ENCODE peak calls at places on chromosome 15, in four cellular contexts. One of them, this sample, is unnamed.
A peak's percentile ranks its signal among the peaks of the same experiment; 100 is the strongest.

GRCh38 chr15:77510066-77511044 is 89.7 kb downstream of the HMG20A start:
- DNase-seq in HepG2: no peak
- DNase-seq in WTC11: no peak
- DNase-seq in SK-N-SH: no peak
- DNase-seq in this sample: no peak

GRCh38 chr15:73637527-73637926 is 4.3 kb upstream of the NPTN start:
- DNase-seq in HepG2: no peak
- DNase-seq in WTC11: no peak
- DNase-seq in SK-N-SH: no peak
- DNase-seq in this sample: no peak

GRCh38 chr15:92617197-92618037 is 38.2 kb downstream of the FAM174B start:
- DNase-seq in HepG2: peak; percentile 82
- DNase-seq in WTC11: no peak
- DNase-seq in SK-N-SH: peak; percentile 79
- DNase-seq in this sample: peak; percentile 91

GRCh38 chr15:70526221-70526973 is 237.0 kb downstream of the UACA start:
- DNase-seq in WTC11: no peak
- DNase-seq in SK-N-SH: peak; percentile 77
- DNase-seq in HepG2: no peak
- DNase-seq in this sample: no peak

GRCh38 chr15:42772126-42772525 is 35.2 kb upstream of the CDAN1 start:
- DNase-seq in WTC11: no peak
- DNase-seq in HepG2: no peak
- DNase-seq in SK-N-SH: no peak
- DNase-seq in this sample: no peak

GRCh38 chr15:57345584-57345983 is 30.7 kb upstream of the CGNL1 start:
- DNase-seq in SK-N-SH: peak; percentile 24
- DNase-seq in HepG2: peak; percentile 54
- DNase-seq in WTC11: peak; percentile 62
- DNase-seq in this sample: no peak

GRCh38 chr15:69104050-69104750 is 56.2 kb upstream of the GLCE start:
- DNase-seq in HepG2: peak; percentile 20
- DNase-seq in SK-N-SH: no peak
- DNase-seq in WTC11: no peak
- DNase-seq in this sample: no peak

GRCh38 chr15:66760968-66761722 is 59.1 kb downstream of the SMAD6 start:
- DNase-seq in SK-N-SH: no peak
- DNase-seq in HepG2: no peak
- DNase-seq in WTC11: no peak
- DNase-seq in this sample: no peak

GRCh38 chr15:85164841-85165466 is 183.3 kb downstream of the PDE8A start:
- DNase-seq in SK-N-SH: no peak
- DNase-seq in WTC11: no peak
- DNase-seq in HepG2: no peak
- DNase-seq in this sample: no peak

GRCh38 chr15:42908538-42908937 is 12.0 kb downstream of the TTBK2 start:
- DNase-seq in HepG2: no peak
- DNase-seq in SK-N-SH: no peak
- DNase-seq in WTC11: no peak
- DNase-seq in this sample: no peak

GRCh38 chr15:66193066-66193465 is 60.5 kb downstream of the MEGF11 start:
- DNase-seq in SK-N-SH: no peak
- DNase-seq in WTC11: no peak
- DNase-seq in HepG2: no peak
- DNase-seq in this sample: no peak

GRCh38 chr15:62787401-62787800 is 255.1 kb upstream of the TPM1 start:
- DNase-seq in SK-N-SH: no peak
- DNase-seq in HepG2: no peak
- DNase-seq in WTC11: no peak
- DNase-seq in this sample: no peak

GRCh38 chr15:66948294-66948693 is 117.1 kb upstream of the SMAD3 start:
- DNase-seq in HepG2: no peak
- DNase-seq in SK-N-SH: no peak
- DNase-seq in WTC11: no peak
- DNase-seq in this sample: no peak

GRCh38 chr15:49331951-49332350 is 91.1 kb upstream of the FGF7 start:
- DNase-seq in HepG2: no peak
- DNase-seq in SK-N-SH: no peak
- DNase-seq in WTC11: no peak
- DNase-seq in this sample: no peak

GRCh38 chr15:76321171-76321570 is 9.9 kb upstream of the ETFA start:
- DNase-seq in HepG2: no peak
- DNase-seq in SK-N-SH: no peak
- DNase-seq in WTC11: no peak
- DNase-seq in this sample: no peak

GRCh38 chr15:52257734-52258062 is 37.9 kb downstream of the MYO5C start:
- DNase-seq in HepG2: no peak
- DNase-seq in WTC11: no peak
- DNase-seq in SK-N-SH: no peak
- DNase-seq in this sample: no peak

GRCh38 chr15:63597033-63597790 is at the start of gene FBXL22:
- DNase-seq in WTC11: no peak
- DNase-seq in SK-N-SH: no peak
- DNase-seq in HepG2: no peak
- DNase-seq in this sample: no peak

GRCh38 chr15:41396111-41396510 is 6.2 kb downstream of the NDUFAF1 start:
- DNase-seq in SK-N-SH: no peak
- DNase-seq in HepG2: no peak
- DNase-seq in WTC11: no peak
- DNase-seq in this sample: no peak

GRCh38 chr15:75648156-75649000 is 666 bp downstream of the SNX33 start:
- DNase-seq in WTC11: peak; percentile 71
- DNase-seq in SK-N-SH: peak; percentile 77
- DNase-seq in HepG2: peak; percentile 63
- DNase-seq in this sample: peak; percentile 68

GRCh38 chr15:26032162-26032846 is 169.2 kb upstream of the ATP10A start:
- DNase-seq in SK-N-SH: no peak
- DNase-seq in WTC11: no peak
- DNase-seq in HepG2: no peak
- DNase-seq in this sample: no peak

GRCh38 chr15:26038693-26039092 is 175.6 kb upstream of the ATP10A start:
- DNase-seq in WTC11: peak; percentile 28
- DNase-seq in HepG2: no peak
- DNase-seq in SK-N-SH: peak; percentile 23
- DNase-seq in this sample: no peak

GRCh38 chr15:26037369-26037768 is 174.2 kb upstream of the ATP10A start:
- DNase-seq in SK-N-SH: no peak
- DNase-seq in WTC11: no peak
- DNase-seq in HepG2: no peak
- DNase-seq in this sample: no peak
- TF ChIP-seq FOXJ3 in SK-N-SH: no peak
- TF ChIP-seq FOXJ3 in WTC11: no peak
- TF ChIP-seq FOXJ3 in HepG2: no peak
- TF ChIP-seq FOXJ3 in this sample: no peak

GRCh38 chr15:22780267-22780666 is 6.2 kb upstream of the NIPA1 start:
- DNase-seq in WTC11: no peak
- DNase-seq in SK-N-SH: no peak
- DNase-seq in HepG2: no peak
- DNase-seq in this sample: no peak
- TF ChIP-seq FOXJ3 in WTC11: no peak
- TF ChIP-seq FOXJ3 in SK-N-SH: no peak
- TF ChIP-seq FOXJ3 in HepG2: no peak
- TF ChIP-seq FOXJ3 in this sample: no peak

GRCh38 chr15:90564109-90564508 is 34.4 kb downstream of the CRTC3 start:
- DNase-seq in HepG2: no peak
- DNase-seq in WTC11: no peak
- DNase-seq in SK-N-SH: no peak
- DNase-seq in this sample: no peak

GRCh38 chr15:90562669-90563068 is 32.9 kb downstream of the CRTC3 start:
- DNase-seq in HepG2: no peak
- DNase-seq in WTC11: no peak
- DNase-seq in SK-N-SH: no peak
- DNase-seq in this sample: no peak

GRCh38 chr15:90563460-90563859 is 33.7 kb downstream of the CRTC3 start:
- DNase-seq in WTC11: no peak
- DNase-seq in SK-N-SH: no peak
- DNase-seq in HepG2: no peak
- DNase-seq in this sample: no peak

GRCh38 chr15:90561344-90562244 is 31.9 kb downstream of the CRTC3 start:
- DNase-seq in WTC11: no peak
- DNase-seq in SK-N-SH: no peak
- DNase-seq in HepG2: no peak
- DNase-seq in this sample: no peak

DNA sequence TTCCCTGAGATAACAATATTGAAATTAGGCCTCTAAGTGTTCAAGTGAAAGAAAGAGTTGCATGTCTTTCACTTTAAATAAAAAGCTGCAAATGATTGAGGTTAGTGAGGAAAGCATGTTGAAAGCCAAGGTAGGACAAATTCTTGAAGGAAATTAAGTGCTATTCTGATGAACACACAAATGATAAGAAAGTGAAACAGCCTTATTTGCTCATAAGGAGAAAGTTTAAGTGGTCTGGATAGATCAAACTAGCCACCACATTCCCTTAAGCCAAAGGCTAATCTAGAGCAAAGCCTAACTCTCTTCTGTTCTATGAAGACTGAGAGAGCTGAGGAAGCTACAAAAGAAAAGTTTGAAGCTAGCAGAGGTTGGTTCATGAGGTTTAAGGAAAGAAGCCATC is 36.1 kb downstream of the CRTC3 start:
- DNase-seq in HepG2: no peak
- DNase-seq in WTC11: no peak
- DNase-seq in SK-N-SH: no peak
- DNase-seq in this sample: no peak
- TF ChIP-seq FOXJ3 in HepG2: no peak
- TF ChIP-seq FOXJ3 in WTC11: no peak
- TF ChIP-seq FOXJ3 in SK-N-SH: no peak
- TF ChIP-seq FOXJ3 in this sample: no peak

GRCh38 chr15:53581513-53581912 is 177.9 kb downstream of the WDR72 start:
- DNase-seq in SK-N-SH: no peak
- DNase-seq in HepG2: no peak
- DNase-seq in WTC11: no peak
- DNase-seq in this sample: no peak

GRCh38 chr15:53573091-53573490 is 186.4 kb downstream of the WDR72 start:
- DNase-seq in SK-N-SH: no peak
- DNase-seq in HepG2: no peak
- DNase-seq in WTC11: no peak
- DNase-seq in this sample: no peak

GRCh38 chr15:53580371-53580770 is 179.1 kb downstream of the WDR72 start:
- DNase-seq in HepG2: no peak
- DNase-seq in WTC11: no peak
- DNase-seq in SK-N-SH: no peak
- DNase-seq in this sample: no peak

DNA sequence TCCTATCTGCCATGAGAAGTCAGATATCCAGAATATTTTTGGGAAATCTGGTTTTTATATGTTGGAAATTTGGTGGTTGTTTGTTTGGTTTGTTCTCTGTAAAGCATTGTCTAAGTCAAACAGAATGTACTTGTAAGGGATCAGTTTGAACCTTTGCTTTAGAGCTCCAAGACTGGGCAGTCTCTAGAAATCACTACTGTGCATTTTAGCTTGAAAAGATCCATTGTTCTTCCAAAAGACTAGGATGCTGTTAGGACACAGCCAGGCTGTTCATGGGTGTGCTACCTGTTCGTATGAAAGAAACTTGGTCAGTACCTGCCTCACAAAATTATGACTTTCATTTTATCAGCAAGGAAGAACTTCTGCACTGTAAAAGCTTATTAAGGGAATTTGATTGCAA is 182.6 kb downstream of the WDR72 start:
- DNase-seq in WTC11: no peak
- DNase-seq in SK-N-SH: no peak
- DNase-seq in HepG2: peak; percentile 12
- DNase-seq in this sample: no peak
- TF ChIP-seq FOXJ3 in WTC11: no peak
- TF ChIP-seq FOXJ3 in SK-N-SH: no peak
- TF ChIP-seq FOXJ3 in HepG2: no peak
- TF ChIP-seq FOXJ3 in this sample: no peak

GRCh38 chr15:24039683-24040082 is 352.6 kb upstream of the NDN start:
- DNase-seq in HepG2: no peak
- DNase-seq in SK-N-SH: no peak
- DNase-seq in WTC11: no peak
- DNase-seq in this sample: no peak
- TF ChIP-seq FOXJ3 in HepG2: no peak
- TF ChIP-seq FOXJ3 in SK-N-SH: no peak
- TF ChIP-seq FOXJ3 in WTC11: no peak
- TF ChIP-seq FOXJ3 in this sample: no peak

DNA sequence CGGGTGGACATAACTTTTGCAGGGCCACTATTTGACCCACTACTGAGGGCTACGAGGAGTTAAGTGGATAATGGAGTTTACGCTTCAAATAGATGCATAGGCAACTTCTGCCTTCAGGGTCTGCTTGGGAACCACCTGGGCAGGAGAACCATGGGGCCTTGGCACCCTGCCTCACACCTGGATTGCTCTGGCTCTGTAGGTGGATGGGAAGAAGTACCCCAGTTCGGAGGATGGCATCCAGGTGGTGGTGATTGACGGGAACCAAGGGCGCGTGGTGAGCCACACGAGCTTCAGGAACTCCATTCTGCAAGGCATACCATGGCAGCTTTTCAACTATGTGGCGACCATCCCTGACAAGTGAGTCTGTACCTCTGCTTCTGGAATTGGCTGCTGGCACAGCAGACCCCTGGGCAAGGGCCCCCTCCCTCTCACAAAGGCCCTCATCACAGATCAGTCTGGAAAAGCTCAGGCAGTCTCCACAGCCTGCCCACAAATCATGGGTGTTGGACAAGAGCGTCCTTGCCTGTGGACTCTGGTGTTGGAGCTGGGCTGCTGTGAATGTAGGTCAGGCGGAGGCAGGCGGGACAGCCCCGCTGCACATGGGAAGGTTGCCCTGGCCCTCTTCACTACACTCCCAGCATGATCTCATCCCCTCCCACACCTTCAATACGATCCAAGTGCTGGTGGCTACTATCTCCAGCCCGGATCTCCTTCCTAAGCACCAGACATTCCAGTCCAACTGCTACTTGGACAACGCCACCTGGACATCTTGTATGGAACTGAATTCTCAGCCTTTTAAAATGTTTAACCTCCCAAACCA is 46.7 kb downstream of the MESD start:
- DNase-seq in SK-N-SH: no peak
- DNase-seq in WTC11: no peak
- DNase-seq in HepG2: no peak
- DNase-seq in this sample: no peak
- TF ChIP-seq FOXJ3 in SK-N-SH: no peak
- TF ChIP-seq FOXJ3 in WTC11: no peak
- TF ChIP-seq FOXJ3 in HepG2: no peak
- TF ChIP-seq FOXJ3 in this sample: no peak